ENCODE peak calls at places on chromosomes 4 and X, in nine cellular contexts. P is endothelial cell; U is cerebellum; C is osteocyte; D is CD8-positive, alpha-beta T cell; B is ACHN; K is 8988T; G is NCI-H1092; O is GDM1. Z is an unnamed sample.

GRCh38 chrX:65723706-65724105 is 56.3 kb downstream of the MSN start:
- DNase-seq in P (no peak), K (no peak), D (peak), G (no peak), U (no peak), C (no peak), B (no peak), O (no peak), Z (no peak)

GRCh38 chrX:43349363-43349762 is 306.7 kb upstream of the MAOA start:
- DNase-seq in K (no peak), P (peak), O (peak), U (no peak), G (no peak), D (peak), B (peak), C (no peak), Z (peak)

GRCh38 chrX:139222511-139223200 is 307.9 kb upstream of the F9 start:
- DNase-seq in D (no peak), P (no peak), G (no peak), B (no peak), K (no peak), U (no peak), C (no peak), O (no peak), Z (no peak)

GRCh38 chrX:136546369-136546768 is 14.4 kb downstream of the VGLL1 start:
- DNase-seq in C (no peak), P (no peak), D (no peak), O (no peak), K (no peak), G (no peak), B (no peak), U (no peak), Z (no peak)

GRCh38 chr4:8696369-8697127 is 104.0 kb downstream of the CPZ start:
- DNase-seq in D (no peak), U (no peak), P (no peak), B (no peak), G (no peak), K (no peak), C (peak), O (no peak), Z (no peak)

GRCh38 chr4:110628321-110629213 is 5.7 kb upstream of the PITX2 start:
- DNase-seq in O (no peak), G (no peak), D (no peak), C (no peak), P (no peak), B (no peak), U (no peak), K (no peak), Z (no peak)

GRCh38 chr4:122963222-122963621 is 40.8 kb upstream of the NUDT6 start:
- DNase-seq in O (no peak), K (no peak), P (no peak), C (no peak), U (no peak), D (no peak), B (no peak), G (no peak), Z (no peak)

GRCh38 chrX:45479835-45480422 is 279.3 kb upstream of the DIPK2B start:
- DNase-seq in P (no peak), G (no peak), U (no peak), B (peak), C (no peak), K (no peak), O (no peak), D (no peak), Z (no peak)

GRCh38 chr4:306551-306961 is 1.3 kb upstream of the ZNF732 start:
- DNase-seq in G (no peak), P (no peak), C (no peak), K (no peak), U (no peak), D (no peak), B (no peak), O (peak), Z (no peak)

GRCh38 chr4:53854991-53855885 is 209.2 kb downstream of the CHIC2 start:
- DNase-seq in O (no peak), P (no peak), U (no peak), K (no peak), C (no peak), G (no peak), B (no peak), D (no peak), Z (no peak)

GRCh38 chr4:8143392-8144140 is 15.0 kb downstream of the ABLIM2 start:
- DNase-seq in D (no peak), G (no peak), B (no peak), P (no peak), C (no peak), O (no peak), U (no peak), K (no peak), Z (peak)

GRCh38 chr4:128787509-128788311 is 21.8 kb upstream of the JADE1 start:
- DNase-seq in U (no peak), O (no peak), D (no peak), C (peak), P (no peak), K (no peak), G (no peak), B (no peak), Z (no peak)

GRCh38 chr4:184282895-184283654 is 65.4 kb upstream of the ENPP6 start:
- DNase-seq in B (no peak), O (no peak), P (no peak), U (no peak), G (peak), D (no peak), C (no peak), K (no peak), Z (no peak)

GRCh38 chr4:6595897-6596537 is 21.0 kb downstream of the MAN2B2 start:
- DNase-seq in K (peak), C (no peak), B (no peak), G (no peak), D (no peak), P (no peak), O (no peak), U (no peak), Z (no peak)

GRCh38 chr4:141668200-141668599 is 31.8 kb downstream of the IL15 start:
- DNase-seq in G (no peak), C (no peak), D (no peak), O (no peak), P (no peak), B (no peak), U (no peak), K (no peak), Z (no peak)

GRCh38 chr4:8725071-8725841 is 132.7 kb downstream of the CPZ start:
- DNase-seq in G (no peak), U (no peak), D (no peak), K (peak), P (no peak), B (no peak), O (no peak), C (peak), Z (peak)

GRCh38 chr4:165709526-165709925 is 163.5 kb upstream of the TLL1 start:
- DNase-seq in O (no peak), P (no peak), C (no peak), K (no peak), D (no peak), G (no peak), U (no peak), B (no peak), Z (peak)

GRCh38 chr4:134160211-134160610 is 41.4 kb downstream of the PABPC4L start:
- DNase-seq in B (no peak), K (no peak), U (no peak), O (no peak), C (no peak), P (no peak), G (no peak), D (no peak), Z (no peak)

GRCh38 chr4:54101190-54102041 is 1.5 kb downstream of the GSX2 start:
- DNase-seq in O (no peak), K (no peak), G (no peak), D (no peak), U (no peak), P (no peak), B (no peak), C (no peak), Z (no peak)

GRCh38 chr4:143391895-143392294 is 55.2 kb downstream of the GAB1 start:
- DNase-seq in G (no peak), P (no peak), C (no peak), D (no peak), K (no peak), O (no peak), U (no peak), B (no peak), Z (no peak)

GRCh38 chr4:75916091-75916661 is 13.9 kb upstream of the PPEF2 start:
- DNase-seq in D (peak), G (no peak), U (peak), O (peak), K (no peak), C (no peak), P (peak), B (peak), Z (no peak)

GRCh38 chr4:13524504-13525243 is 19.6 kb downstream of the NKX3-2 start:
- DNase-seq in D (no peak), U (no peak), C (peak), G (no peak), K (peak), B (no peak), P (no peak), O (no peak), Z (peak)

GRCh38 chrX:139890991-139891700 is 41.7 kb downstream of the ATP11C start:
- DNase-seq in P (no peak), G (no peak), K (no peak), D (no peak), U (no peak), C (no peak), O (no peak), B (peak), Z (no peak)

GRCh38 chr4:29553842-29554241 is 1166.3 kb upstream of the PCDH7 start:
- DNase-seq in U (no peak), K (no peak), P (no peak), O (no peak), C (no peak), D (no peak), B (no peak), G (no peak), Z (no peak)

GRCh38 chrX:114134465-114134864 is 449.4 kb upstream of the HTR2C start:
- DNase-seq in G (no peak), B (no peak), U (no peak), C (no peak), D (no peak), O (no peak), P (no peak), K (no peak), Z (no peak)

GRCh38 chrX:119880076-119880475 is 8.4 kb downstream of the NDUFA1 start:
- DNase-seq in P (no peak), O (no peak), K (no peak), C (no peak), U (no peak), G (no peak), B (no peak), D (no peak), Z (no peak)

GRCh38 chrX:9379697-9380551 is 84.9 kb upstream of the TBL1X start:
- DNase-seq in D (no peak), K (no peak), O (no peak), U (no peak), C (no peak), P (no peak), B (no peak), G (no peak), Z (no peak)

GRCh38 chrX:54492340-54492739 is 3.7 kb downstream of the FGD1 start:
- DNase-seq in C (no peak), D (no peak), P (no peak), K (no peak), B (peak), G (no peak), O (no peak), U (no peak), Z (no peak)

GRCh38 chr4:26490111-26490979 is at the start of gene CCKAR:
- DNase-seq in O (no peak), P (no peak), G (peak), C (peak), K (no peak), U (no peak), B (no peak), D (no peak), Z (no peak)

GRCh38 chr4:53161475-53162423 is 204.1 kb downstream of the SCFD2 start:
- DNase-seq in B (no peak), K (no peak), G (no peak), U (no peak), P (no peak), C (no peak), O (no peak), D (no peak), Z (no peak)

GRCh38 chr4:163404570-163404969 is 60.9 kb downstream of the NPY5R start:
- DNase-seq in B (no peak), D (no peak), P (no peak), K (no peak), G (no peak), O (no peak), C (no peak), U (no peak), Z (no peak)

GRCh38 chr4:126939401-126939800 is 693.4 kb upstream of the INTU start:
- DNase-seq in K (no peak), P (no peak), D (no peak), G (no peak), B (no peak), C (no peak), O (no peak), U (no peak), Z (no peak)